ENCODE peak calls at places on chromosomes 4 and X, in four cellular contexts. Z is HepG2, V is GM12878, G is K562. A is an unnamed sample.

GRCh38 chr4:98653890-98654867 is 4.2 kb downstream of the TSPAN5 start:
- DNase-seq in V (no peak), Z (no peak), G (no peak), A (peak; percentile 25)

GRCh38 chr4:40594261-40595178 is 35.1 kb downstream of the RBM47 start:
- DNase-seq in Z (no peak), V (no peak), G (no peak), A (peak; percentile 66)

GRCh38 chr4:2393353-2394270 is 24.8 kb downstream of the ZFYVE28 start:
- DNase-seq in V (no peak), G (peak; percentile 73), Z (peak; percentile 32), A (no peak)

GRCh38 chr4:52244773-52245360 is 193.8 kb downstream of the SPATA18 start:
- DNase-seq in G (no peak), Z (no peak), V (no peak), A (no peak)

GRCh38 chr4:130074096-130074495 is 978.1 kb downstream of the C4orf33 start:
- DNase-seq in V (no peak), Z (no peak), G (no peak), A (no peak)

GRCh38 chr4:93396274-93396673 is 432.3 kb upstream of the ATOH1 start:
- DNase-seq in V (no peak), Z (no peak), G (no peak), A (no peak)

GRCh38 chr4:151197258-151197657 is 79.7 kb upstream of the PRSS48 start:
- DNase-seq in G (no peak), Z (no peak), V (no peak), A (no peak)

GRCh38 chrX:46791927-46792825 is 33.3 kb upstream of the SLC9A7 start:
- DNase-seq in V (peak; percentile 68), Z (peak; percentile 32), G (no peak), A (peak; percentile 65)

GRCh38 chr4:70651864-70652506 is 14.3 kb downstream of the JCHAIN start:
- DNase-seq in Z (peak; percentile 27), G (no peak), V (no peak), A (peak; percentile 22)

GRCh38 chr4:115274545-115274944 is 161.1 kb upstream of the NDST4 start:
- DNase-seq in V (no peak), G (no peak), Z (no peak), A (no peak)

GRCh38 chr4:140189846-140190245 is 35.9 kb upstream of the MAML3 start:
- DNase-seq in G (no peak), V (no peak), Z (no peak), A (no peak)

GRCh38 chr4:56240554-56241190 is 146.6 kb downstream of the AASDH start:
- DNase-seq in G (no peak), Z (peak; percentile 55), V (no peak), A (no peak)

GRCh38 chr4:168877407-168877778 is 132.7 kb downstream of the CBR4 start:
- DNase-seq in G (no peak), V (no peak), Z (no peak), A (no peak)

GRCh38 chr4:1666391-1666790 is 17.7 kb downstream of the FAM53A start:
- DNase-seq in V (no peak), G (no peak), Z (no peak), A (no peak)

GRCh38 chrX:7889680-7890079 is 37.5 kb downstream of the PNPLA4 start:
- DNase-seq in G (no peak), V (no peak), Z (no peak), A (no peak)

GRCh38 chr4:336893-337142 is 796 bp upstream of the ZNF141 start:
- DNase-seq in V (no peak), Z (no peak), G (no peak), A (no peak)

GRCh38 chr4:100075486-100076270 is 114.6 kb downstream of the DDIT4L start:
- DNase-seq in V (no peak), Z (no peak), G (no peak), A (no peak)

GRCh38 chrX:46979340-46979739 is 67.1 kb downstream of the JADE3 start:
- DNase-seq in V (no peak), G (no peak), Z (no peak), A (peak; percentile 11)

GRCh38 chrX:68684291-68684918 is 36.9 kb downstream of the STARD8 start:
- DNase-seq in G (peak; percentile 23), Z (no peak), V (no peak), A (no peak)

GRCh38 chrX:85620466-85620865 is 241.0 kb upstream of the POF1B start:
- DNase-seq in G (no peak), Z (no peak), V (no peak), A (no peak)

GRCh38 chr4:38760915-38761314 is 21.9 kb downstream of the TLR10 start:
- DNase-seq in G (no peak), V (peak; percentile 83), Z (no peak), A (no peak)

GRCh38 chr4:82891728-82892466 is 944 bp upstream of the SEC31A start:
- DNase-seq in G (no peak), V (no peak), Z (no peak), A (no peak)

GRCh38 chr4:57282556-57283310 is 172.5 kb upstream of the IGFBP7 start:
- DNase-seq in G (no peak), V (no peak), Z (no peak), A (no peak)

GRCh38 chr4:88765729-88766128 is 68.1 kb upstream of the NAP1L5 start:
- DNase-seq in V (no peak), G (no peak), Z (no peak), A (peak; percentile 23)

GRCh38 chrX:110561036-110561435 is 202.4 kb downstream of the RTL9 start:
- DNase-seq in Z (no peak), V (no peak), G (no peak), A (no peak)

GRCh38 chr4:12933760-12934221 is 550.3 kb downstream of the RAB28 start:
- DNase-seq in G (no peak), Z (peak; percentile 96), V (no peak), A (no peak)
- TF ChIP-seq MYC in G (no peak), Z (no peak), V (no peak), A (no peak)

DNA sequence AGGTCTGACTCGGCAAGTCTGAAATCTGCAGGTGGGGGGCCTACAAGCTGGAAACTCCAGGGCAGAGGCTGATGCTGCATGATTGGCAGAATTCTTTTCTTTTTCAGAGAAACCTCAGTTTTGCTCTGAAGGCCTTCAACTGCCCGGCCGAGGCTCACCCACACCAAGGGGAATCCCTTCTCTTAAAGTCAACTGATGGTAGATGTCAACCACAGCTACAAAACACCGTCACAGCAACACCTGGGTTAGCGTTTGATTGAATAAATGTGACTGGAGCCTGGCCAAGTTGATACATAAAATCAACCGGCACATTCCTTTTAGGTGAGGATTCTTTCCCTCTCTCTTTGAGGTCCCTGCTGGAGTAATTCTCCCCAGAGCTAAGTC is 15.2 kb upstream of the KIAA0232 start:
- DNase-seq in G (no peak), Z (no peak), V (no peak), A (no peak)
- TF ChIP-seq BHLHE40 in G (no peak), Z (no peak), V (no peak), A (no peak)

DNA sequence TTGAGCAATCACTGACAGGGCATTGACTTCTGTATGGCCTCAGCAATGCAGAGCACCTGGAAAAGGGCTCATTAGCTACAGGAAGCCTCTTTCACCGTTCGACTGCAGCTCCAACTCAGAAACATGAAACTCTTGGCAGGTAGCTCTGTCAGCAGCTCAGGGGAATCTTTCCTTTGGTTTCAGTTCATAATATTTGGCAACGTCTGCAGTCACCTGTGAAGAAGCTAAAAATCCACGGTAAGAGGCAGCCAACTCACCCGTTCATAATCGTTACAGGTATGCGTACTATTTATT is 354.9 kb downstream of the CAMK2D start:
- DNase-seq in G (no peak), V (no peak), Z (no peak), A (no peak)
- TF ChIP-seq REST in G (no peak), V (no peak), Z (no peak), A (no peak)

GRCh38 chr4:141768954-141769353 is 132.6 kb downstream of the IL15 start:
- DNase-seq in Z (no peak), G (no peak), V (no peak), A (peak; percentile 16)

GRCh38 chr4:141772838-141773237 is 136.5 kb downstream of the IL15 start:
- DNase-seq in V (no peak), Z (no peak), G (no peak), A (no peak)

GRCh38 chr4:141771889-141772830 is 135.8 kb downstream of the IL15 start:
- DNase-seq in Z (no peak), G (no peak), V (peak; percentile 52), A (no peak)
- TF ChIP-seq MYC in Z (no peak), G (no peak), V (no peak), A (no peak)

DNA sequence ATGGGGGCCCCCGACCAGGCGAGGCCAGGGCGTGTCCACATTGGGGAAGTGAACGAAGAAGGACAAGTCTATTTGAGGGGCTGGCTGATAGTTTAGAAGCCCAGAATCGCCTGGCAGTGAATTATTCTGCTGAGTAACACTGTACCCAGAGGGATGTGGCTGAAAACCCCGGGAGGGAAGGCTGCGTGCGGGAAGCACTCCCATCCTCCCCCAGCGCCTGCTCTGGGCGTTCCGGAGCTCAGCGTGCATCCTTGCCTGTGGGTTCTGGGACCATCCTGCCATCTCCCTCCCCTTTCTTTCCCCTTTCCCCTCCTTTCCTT is 66.6 kb downstream of the TRMT44 start:
- DNase-seq in G (no peak), Z (no peak), V (no peak), A (no peak)
- TF ChIP-seq BHLHE40 in G (no peak), Z (no peak), V (no peak), A (no peak)

DNA sequence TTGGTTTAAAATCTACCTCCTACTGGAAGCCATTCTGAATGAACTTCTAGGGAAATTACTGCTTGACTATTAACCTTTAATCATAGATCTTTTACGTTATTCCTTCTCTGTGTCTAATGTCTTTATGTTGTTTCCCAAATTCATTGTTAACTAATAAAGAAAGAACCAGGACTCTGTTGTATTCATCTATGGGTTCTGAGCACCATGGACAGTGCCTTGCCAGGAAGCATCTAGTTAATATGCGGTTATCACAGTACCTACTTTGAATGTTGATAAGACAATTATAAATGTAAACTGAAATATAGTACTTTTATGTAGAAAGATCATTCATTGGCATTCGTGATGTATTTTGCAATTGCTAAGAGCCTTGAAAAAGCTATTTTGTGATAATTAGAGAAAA is 23.8 kb downstream of the NWD2 start:
- DNase-seq in G (no peak), Z (no peak), V (no peak), A (no peak)
- TF ChIP-seq REST in G (no peak), Z (peak; percentile 90), V (peak; percentile 67), A (peak; percentile 68)